ENCODE peak calls at places on chromosomes 6 and 20, in five cellular contexts. F is stomach, R is A549, K is heart right ventricle, Q is esophagus muscularis mucosa. G is an unnamed sample.

GRCh38 chr20:50442526-50442925 is 67.7 kb upstream of the PTPN1 start:
- DNase-seq in F (no peak), R (no peak), K (no peak), Q (no peak), G (no peak)

GRCh38 chr20:62906209-62906608 is 20.1 kb downstream of the DIDO1 start:
- DNase-seq in F (no peak), R (no peak), K (peak; percentile 58), Q (no peak), G (no peak)

GRCh38 chr20:25054133-25054820 is 3.7 kb downstream of the ACSS1 start:
- DNase-seq in F (peak; percentile 22), R (no peak), K (no peak), Q (no peak), G (no peak)

GRCh38 chr6:127483399-127484055 is 24.3 kb upstream of the KIAA0408 start:
- DNase-seq in F (no peak), R (no peak), K (no peak), Q (no peak), G (no peak)

GRCh38 chr6:43608310-43608763 is 20.7 kb downstream of the GTPBP2 start:
- DNase-seq in F (peak; percentile 76), R (peak; percentile 69), K (peak; percentile 65), Q (no peak), G (peak; percentile 72)

GRCh38 chr20:5033566-5033965 is 32.3 kb upstream of the SLC23A2 start:
- DNase-seq in F (no peak), R (no peak), K (no peak), Q (no peak), G (no peak)

GRCh38 chr6:149014631-149015171 is 267.9 kb downstream of the UST start:
- DNase-seq in F (no peak), R (no peak), K (no peak), Q (no peak), G (no peak)

GRCh38 chr6:4157506-4157905 is 22.1 kb upstream of the ECI2 start:
- DNase-seq in F (no peak), R (no peak), K (no peak), Q (peak; percentile 57), G (no peak)

GRCh38 chr6:133805876-133806275 is 83.0 kb upstream of the TCF21 start:
- DNase-seq in F (no peak), R (no peak), K (no peak), Q (no peak), G (no peak)

GRCh38 chr20:1876217-1876921 is 18.8 kb upstream of the SIRPA start:
- DNase-seq in F (no peak), R (peak; percentile 31), K (no peak), Q (no peak), G (peak; percentile 20)

GRCh38 chr6:29976588-29977424 is 34.5 kb downstream of the HLA-A start:
- DNase-seq in F (peak; percentile 84), R (peak; percentile 79), K (peak; percentile 93), Q (peak; percentile 96), G (peak; percentile 92)

GRCh38 chr20:57654363-57654997 is 34.3 kb upstream of the ZBP1 start:
- DNase-seq in F (peak; percentile 58), R (peak; percentile 71), K (peak; percentile 50), Q (peak; percentile 89), G (peak; percentile 55)

GRCh38 chr20:58719258-58719657 is 26.7 kb downstream of the NPEPL1 start:
- DNase-seq in F (peak; percentile 17), R (no peak), K (no peak), Q (peak; percentile 80), G (no peak)

GRCh38 chr6:73515204-73516101 is 5.4 kb downstream of the EEF1A1 start:
- DNase-seq in F (peak; percentile 48), R (peak; percentile 80), K (peak; percentile 66), Q (no peak), G (peak; percentile 56)

GRCh38 chr6:157335829-157336228 is 12.5 kb upstream of the TMEM242 start:
- DNase-seq in F (no peak), R (peak; percentile 23), K (no peak), Q (no peak), G (no peak)

GRCh38 chr6:132673376-132674094 is 14.6 kb upstream of the TAAR1 start:
- DNase-seq in F (peak; percentile 35), R (no peak), K (no peak), Q (no peak), G (no peak)

GRCh38 chr6:152185158-152185574 is 377.7 kb downstream of the ESR1 start:
- DNase-seq in F (no peak), R (no peak), K (no peak), Q (no peak), G (no peak)

GRCh38 chr6:125363360-125364121 is 61.8 kb upstream of the HDDC2 start:
- DNase-seq in F (peak; percentile 27), R (no peak), K (peak; percentile 86), Q (no peak), G (peak; percentile 56)

GRCh38 chr20:19915111-19915798 is 101.9 kb upstream of the NAA20 start:
- DNase-seq in F (no peak), R (no peak), K (no peak), Q (no peak), G (no peak)

GRCh38 chr20:4602297-4602631 is 119.4 kb upstream of the PRND start:
- DNase-seq in F (no peak), R (no peak), K (no peak), Q (peak; percentile 72), G (no peak)

GRCh38 chr6:30679765-30680535 is 6.5 kb downstream of the PPP1R18 start:
- DNase-seq in F (no peak), R (no peak), K (no peak), Q (no peak), G (no peak)

DNA sequence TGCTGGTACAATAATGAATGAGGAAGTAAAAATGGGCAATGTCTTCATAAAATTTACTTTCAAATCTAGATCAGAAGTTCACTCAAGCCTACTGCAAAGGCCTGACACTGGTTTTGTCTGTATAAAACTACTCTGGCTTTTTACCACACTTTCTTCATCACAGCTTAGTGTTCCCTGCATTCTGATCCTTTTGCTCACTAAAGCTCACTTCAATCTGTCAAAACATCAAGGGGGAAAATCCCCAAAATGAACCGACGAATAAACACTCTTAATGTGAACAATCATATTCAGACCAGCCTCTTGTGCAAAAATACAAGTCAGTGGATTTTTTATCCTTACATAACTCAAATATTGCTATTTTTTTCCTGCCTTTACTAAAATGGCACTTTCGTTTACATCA is 98.5 kb downstream of the PRDM1 start:
- DNase-seq in F (no peak), R (no peak), K (no peak), Q (no peak), G (no peak)
- H3K4me1 ChIP-seq in F (no peaks in the 10 kb centered on the region), R (peaks cover 26% of the 10 kb centered on the region), K (no peaks in the 10 kb centered on the region), Q (no peaks in the 10 kb centered on the region), G (no peaks in the 10 kb centered on the region)

DNA sequence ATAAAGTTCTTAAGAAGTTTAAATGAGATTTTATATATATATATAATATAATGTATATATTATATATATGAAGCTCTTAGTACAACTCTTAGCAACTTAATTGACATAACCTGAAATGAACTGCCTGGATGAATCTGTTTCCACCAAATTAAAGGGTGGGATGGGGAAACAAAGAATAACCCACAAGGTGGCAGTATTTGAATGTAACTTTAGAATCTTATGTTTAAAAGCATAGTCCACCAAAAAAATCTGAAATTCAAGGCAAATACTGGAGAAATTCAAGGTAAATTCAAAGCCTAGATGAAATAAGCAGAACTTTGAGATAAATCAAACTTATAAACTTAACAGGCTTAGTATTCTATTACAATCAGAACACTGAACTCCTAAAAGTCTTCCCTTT is 4.4 kb upstream of the IBTK start:
- DNase-seq in F (no peak), R (peak; percentile 35), K (no peak), Q (no peak), G (no peak)
- TF ChIP-seq CTCF in F (no peak), R (peak; percentile 66), K (peak; percentile 9), Q (peak; percentile 66), G (no peak)

GRCh38 chr6:167129588-167129987 is 6.7 kb downstream of the CCR6 start:
- DNase-seq in F (no peak), R (no peak), K (no peak), Q (no peak), G (no peak)

GRCh38 chr6:167130712-167131684 is 8.1 kb downstream of the CCR6 start:
- DNase-seq in F (no peak), R (no peak), K (no peak), Q (no peak), G (peak; percentile 74)

GRCh38 chr6:167129159-167129558 is 6.3 kb downstream of the CCR6 start:
- DNase-seq in F (no peak), R (no peak), K (no peak), Q (no peak), G (no peak)

GRCh38 chr6:167127785-167128531 is 5.1 kb downstream of the CCR6 start:
- DNase-seq in F (no peak), R (no peak), K (no peak), Q (no peak), G (no peak)

GRCh38 chr6:167130008-167130677 is 7.2 kb downstream of the CCR6 start:
- DNase-seq in F (no peak), R (no peak), K (no peak), Q (no peak), G (no peak)
- H3K4me3 ChIP-seq in F (no peak overlapping the region), R (no peak overlapping the region), K (no peak overlapping the region), Q (no peak overlapping the region), G (no peak overlapping the region)

DNA sequence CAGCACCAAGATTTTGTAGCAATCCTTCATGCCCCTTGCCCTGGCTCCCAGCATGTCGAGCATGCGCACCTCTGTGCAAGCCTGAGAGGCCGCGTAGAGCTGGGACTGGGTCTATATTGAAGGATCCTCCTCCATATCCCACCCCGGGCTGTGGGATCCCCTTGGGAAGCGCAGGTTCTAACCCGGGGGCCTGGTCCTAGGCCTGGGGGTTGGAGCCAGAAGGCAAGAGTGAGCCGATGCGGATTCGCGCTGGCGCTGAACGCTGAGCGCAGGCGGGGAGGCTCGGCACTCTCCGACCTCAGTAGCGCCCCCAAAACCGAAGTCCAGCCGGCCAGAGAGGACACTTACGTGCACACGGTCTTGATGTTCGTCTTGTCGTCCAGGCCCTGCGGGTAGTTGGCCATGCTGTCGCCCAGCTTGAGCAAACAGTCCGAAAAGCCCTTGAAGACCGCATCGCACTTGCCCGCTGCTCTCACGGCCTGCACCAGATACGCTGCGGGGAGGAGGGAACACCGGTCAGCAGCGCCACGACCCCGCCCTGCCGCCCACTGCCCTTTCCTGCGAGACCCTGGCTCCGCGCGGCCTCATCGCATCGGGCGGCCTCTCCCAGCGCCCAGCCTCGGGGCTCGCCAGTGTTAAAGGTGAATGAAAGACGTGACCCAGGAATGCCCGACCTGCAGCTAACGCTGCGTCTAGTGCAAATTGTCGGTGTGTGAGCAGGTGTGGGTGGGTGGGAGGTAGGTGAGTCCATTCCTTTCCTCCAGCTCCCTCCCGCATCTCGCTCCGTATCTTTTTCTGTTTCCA is 4.5 kb downstream of the NRN1 start:
- DNase-seq in F (no peak), R (no peak), K (no peak), Q (peak; percentile 74), G (no peak)
- H3K4me1 ChIP-seq in F (peaks cover 73% of the 10 kb centered on the region), R (no peaks in the 10 kb centered on the region), K (peaks cover 66% of the 10 kb centered on the region), Q (peaks cover 55% of the 10 kb centered on the region), G (peaks cover 53% of the 10 kb centered on the region)

GRCh38 chr20:31788578-31788977 is 30.6 kb upstream of the MYLK2 start:
- DNase-seq in F (no peak), R (peak; percentile 20), K (no peak), Q (no peak), G (no peak)
- TF ChIP-seq CTCF in F (no peak), R (peak; percentile 10), K (no peak), Q (no peak), G (no peak)

GRCh38 chr6:130412556-130413290 is 46.9 kb downstream of the TMEM200A start:
- DNase-seq in F (no peak), R (no peak), K (no peak), Q (no peak), G (no peak)
- H3K4me3 ChIP-seq in F (no peak overlapping the region), R (no peak overlapping the region), K (no peak overlapping the region), Q (no peak overlapping the region), G (no peak overlapping the region)

DNA sequence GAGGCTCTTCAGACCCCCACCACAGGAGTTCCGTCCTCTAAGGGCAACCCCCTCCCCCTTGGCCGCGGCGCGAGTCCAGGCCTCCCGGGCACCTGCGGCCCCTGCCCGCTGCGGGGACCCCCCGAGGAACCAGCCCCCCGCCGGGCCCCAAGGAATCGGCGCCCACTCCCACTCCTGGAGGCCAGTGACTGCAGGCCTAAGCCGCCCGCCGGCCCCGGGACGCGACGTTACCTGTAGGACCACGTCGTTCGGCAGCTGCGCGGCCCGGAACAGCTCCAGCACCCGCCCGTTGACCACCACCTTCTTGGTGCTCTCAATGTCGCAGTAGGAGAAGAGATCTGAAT is 782 bp downstream of the REPS1 start:
- DNase-seq in F (no peak), R (no peak), K (peak; percentile 15), Q (no peak), G (peak; percentile 47)
- H3K4me1 ChIP-seq in F (peaks cover 59% of the 10 kb centered on the region), R (peaks cover 35% of the 10 kb centered on the region), K (peaks cover 44% of the 10 kb centered on the region), Q (peaks cover 52% of the 10 kb centered on the region), G (peaks cover 20% of the 10 kb centered on the region)

G was measured in thyroid gland.